ENCODE peak calls at places on chromosomes 5 and 9, in five cellular contexts. Q is astrocyte, J is fibroblast of lung, S is HCT116, L is IMR-90. T is an unnamed sample. For H4K20me1, the result is how much of the 10 kb centered on the place peaks cover.

GRCh38 chr5:36607114-36607561 is 732 bp downstream of the SLC1A3 start:
- DNase-seq in Q (peak), J (peak), S (peak), L (peak), T (peak)

GRCh38 chr9:88530051-88530450 is 4.9 kb upstream of the NXNL2 start:
- DNase-seq in Q (peak), J (peak), S (no peak), L (peak), T (no peak)

GRCh38 chr5:10699281-10699874 is 61.7 kb downstream of the DAP start:
- DNase-seq in Q (no peak), J (peak), S (no peak), L (peak), T (no peak)

GRCh38 chr5:172106511-172107356 is 81.3 kb downstream of the STK10 start:
- DNase-seq in Q (no peak), J (no peak), S (no peak), L (no peak), T (no peak)

GRCh38 chr5:159316519-159317383 is 13.5 kb downstream of the IL12B start:
- DNase-seq in Q (peak), J (peak), S (no peak), L (peak), T (peak)

GRCh38 chr9:136152543-136152866 is 33.8 kb upstream of the TMEM250 start:
- DNase-seq in Q (no peak), J (no peak), S (no peak), L (no peak), T (no peak)

GRCh38 chr9:123437201-123437600 is 81.2 kb downstream of the CRB2 start:
- DNase-seq in Q (no peak), J (no peak), S (no peak), L (no peak), T (no peak)

GRCh38 chr9:108445431-108446018 is 410.3 kb downstream of the ACTL7B start:
- DNase-seq in Q (no peak), J (no peak), S (no peak), L (no peak), T (peak)

GRCh38 chr5:13662646-13663045 is 281.8 kb downstream of the DNAH5 start:
- DNase-seq in Q (peak), J (peak), S (no peak), L (peak), T (no peak)

GRCh38 chr9:126842220-126842842 is 18.1 kb upstream of the ZBTB34 start:
- DNase-seq in Q (no peak), J (no peak), S (no peak), L (no peak), T (no peak)

GRCh38 chr5:7434937-7435336 is 39.0 kb downstream of the ADCY2 start:
- DNase-seq in Q (no peak), J (no peak), S (no peak), L (no peak), T (no peak)

GRCh38 chr5:90657030-90657429 is 98.4 kb downstream of the ADGRV1 start:
- DNase-seq in Q (no peak), J (no peak), S (no peak), L (no peak), T (no peak)

GRCh38 chr9:73742412-73742811 is 590.7 kb downstream of the ANXA1 start:
- DNase-seq in Q (no peak), J (no peak), S (no peak), L (no peak), T (no peak)

GRCh38 chr9:92730897-92731296 is 33.7 kb downstream of the BICD2 start:
- DNase-seq in Q (no peak), J (no peak), S (no peak), L (no peak), T (no peak)

GRCh38 chr5:124783794-124784193 is 37.4 kb upstream of the ZNF608 start:
- DNase-seq in Q (peak), J (peak), S (no peak), L (peak), T (no peak)

GRCh38 chr5:108484035-108484434 is 102.1 kb upstream of the FBXL17 start:
- DNase-seq in Q (no peak), J (no peak), S (no peak), L (no peak), T (no peak)

GRCh38 chr5:146620663-146621051 is 104.7 kb upstream of the GPR151 start:
- DNase-seq in Q (no peak), J (no peak), S (no peak), L (no peak), T (no peak)

GRCh38 chr9:113581865-113582697 is 118.6 kb downstream of the RGS3 start:
- DNase-seq in Q (no peak), J (no peak), S (no peak), L (peak), T (no peak)

GRCh38 chr9:130890124-130890523 is 6.5 kb downstream of the QRFP start:
- DNase-seq in Q (no peak), J (no peak), S (no peak), L (no peak), T (no peak)
- H4K20me1 ChIP-seq in Q (half or more), J (under half), S (under half), L (under half), T (under half)

GRCh38 chr9:97858393-97858713 is 5.3 kb downstream of the FOXE1 start:
- DNase-seq in Q (no peak), J (no peak), S (no peak), L (no peak), T (no peak)

GRCh38 chr9:97858826-97859225 is 5.8 kb downstream of the FOXE1 start:
- DNase-seq in Q (no peak), J (no peak), S (no peak), L (no peak), T (no peak)

GRCh38 chr9:97859346-97859745 is 6.3 kb downstream of the FOXE1 start:
- DNase-seq in Q (no peak), J (no peak), S (no peak), L (no peak), T (no peak)

GRCh38 chr9:97856857-97857602 is 4.0 kb downstream of the FOXE1 start:
- DNase-seq in Q (no peak), J (no peak), S (no peak), L (no peak), T (no peak)

DNA sequence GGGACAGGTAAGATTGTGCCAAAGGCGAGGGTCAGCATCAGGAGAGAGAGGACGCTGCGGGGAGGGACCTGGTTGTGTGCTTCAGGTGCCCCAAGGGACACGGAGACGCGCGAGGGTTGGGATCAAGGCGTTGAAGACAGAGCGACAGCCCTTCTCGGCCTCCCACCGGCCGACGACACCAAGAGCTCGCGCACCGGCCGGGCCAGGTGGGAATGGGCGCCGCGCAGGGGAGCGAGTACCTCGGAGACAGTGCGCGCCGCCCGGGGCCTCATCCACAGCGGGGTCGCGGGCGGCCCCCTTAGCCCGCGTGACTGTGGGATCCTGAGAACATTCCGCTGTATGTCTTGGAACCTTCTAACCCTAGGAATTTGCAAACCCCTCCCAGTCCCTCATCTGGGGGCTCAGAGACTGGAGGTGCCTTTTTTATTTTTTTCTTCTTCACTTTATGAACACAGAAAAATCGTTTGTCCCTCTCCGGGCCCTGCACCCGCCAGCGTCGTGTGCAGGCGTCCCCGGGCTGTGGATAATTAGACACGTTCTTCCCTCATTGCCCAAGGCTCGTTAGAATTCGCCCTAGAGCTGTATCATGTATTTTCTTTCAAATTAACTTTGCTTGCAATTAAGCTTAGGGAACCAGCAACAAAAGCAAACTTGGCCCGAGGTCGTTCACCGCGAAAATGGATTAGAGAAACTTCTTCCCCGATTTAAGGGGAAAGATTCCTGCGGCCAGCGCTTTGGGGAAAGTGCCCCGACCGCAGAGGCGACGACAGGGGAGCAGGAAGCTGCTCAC is 4.8 kb downstream of the FOXE1 start:
- DNase-seq in Q (no peak), J (no peak), S (no peak), L (no peak), T (no peak)
- TF ChIP-seq CTCF in Q (no peak), J (no peak), S (no peak), L (no peak), T (no peak)

GRCh38 chr9:132018957-132019405 is 60.7 kb downstream of the MED27 start:
- DNase-seq in Q (peak), J (peak), S (no peak), L (peak), T (no peak)
- H4K20me1 ChIP-seq in Q (half or more), J (under half), S (under half), L (under half), T (under half)

GRCh38 chr9:68678430-68678829 is 26.6 kb upstream of the PIP5K1B start:
- DNase-seq in Q (no peak), J (no peak), S (peak), L (peak), T (no peak)
- TF ChIP-seq CTCF in Q (no peak), J (no peak), S (peak), L (no peak), T (no peak)